ENCODE peak calls at places on chromosome 11, in seven cellular contexts. D is HTR-8/SVneo, L is islet precursor cell, B is EL, R is GM20000, A is memory B cell, W is substantia nigra. Y is an unnamed sample.

GRCh38 chr11:119991669-119992068 is 146.2 kb downstream of the TRIM29 start:
- DNase-seq in L (no peak), B (no peak), W (no peak), D (no peak), A (no peak), R (no peak), Y (no peak)

GRCh38 chr11:72709478-72710238 is 35.4 kb upstream of the PDE2A start:
- DNase-seq in A (no peak), B (no peak), L (no peak), R (no peak), W (no peak), D (no peak), Y (no peak)

GRCh38 chr11:27505781-27506180 is 788 bp downstream of the LIN7C start:
- DNase-seq in L (no peak), B (no peak), R (no peak), W (no peak), D (no peak), A (no peak), Y (no peak)

GRCh38 chr11:115207166-115207591 is 297.0 kb downstream of the CADM1 start:
- DNase-seq in A (no peak), B (no peak), R (no peak), L (no peak), W (no peak), D (no peak), Y (no peak)

GRCh38 chr11:3074912-3075589 is 17.8 kb upstream of the CARS1 start:
- DNase-seq in D (no peak), L (no peak), B (no peak), A (no peak), W (no peak), R (no peak), Y (no peak)

GRCh38 chr11:96293583-96293982 is 49.4 kb downstream of the MAML2 start:
- DNase-seq in A (no peak), W (no peak), B (no peak), L (no peak), R (peak; percentile 34), D (no peak), Y (no peak)

GRCh38 chr11:2207212-2207611 is 35.6 kb upstream of the TH start:
- DNase-seq in B (no peak), W (no peak), R (no peak), D (no peak), A (peak; percentile 2), L (peak; percentile 32), Y (no peak)

GRCh38 chr11:60193687-60194433 is 11.0 kb upstream of the MS4A6A start:
- DNase-seq in W (no peak), A (peak; percentile 32), D (peak; percentile 9), R (peak; percentile 62), L (peak; percentile 88), B (peak; percentile 55), Y (no peak)